ENCODE peak calls at places on chromosomes 16 and 17, in six cellular contexts. R is cardiac fibroblast, M is AG04450, J is heart right ventricle, W is gastrocnemius medialis, U is AG10803. H is an unnamed sample.
A peak's percentile ranks its signal among the peaks of the same experiment; 100 is the strongest.

GRCh38 chr17:17871913-17872312 is 35.1 kb upstream of the SREBF1 start:
- DNase-seq in R (no peak), M (no peak), J (no peak), W (no peak), U (no peak), H (no peak)

GRCh38 chr17:68431661-68432071 is 25.6 kb downstream of the WIPI1 start:
- DNase-seq in R (peak; percentile 50), M (no peak), J (no peak), W (no peak), U (no peak), H (peak; percentile 43)

GRCh38 chr17:73455050-73455687 is 143.4 kb upstream of the CDC42EP4 start:
- DNase-seq in R (no peak), M (no peak), J (no peak), W (no peak), U (no peak), H (no peak)

GRCh38 chr16:58306327-58306726 is 11.5 kb upstream of the PRSS54 start:
- DNase-seq in R (peak; percentile 59), M (no peak), J (no peak), W (no peak), U (peak; percentile 19), H (no peak)

GRCh38 chr17:65442250-65442649 is 119.2 kb downstream of the AXIN2 start:
- DNase-seq in R (no peak), M (no peak), J (no peak), W (no peak), U (no peak), H (no peak)

GRCh38 chr16:89049484-89050118 is 44.1 kb upstream of the ACSF3 start:
- DNase-seq in R (no peak), M (no peak), J (no peak), W (no peak), U (peak; percentile 13), H (no peak)

GRCh38 chr17:28949185-28950016 is 1.9 kb downstream of the PHF12 start:
- DNase-seq in R (peak; percentile 64), M (no peak), J (peak; percentile 65), W (peak; percentile 64), U (peak; percentile 52), H (no peak)

GRCh38 chr17:17783825-17784598 is 52.8 kb downstream of the SREBF1 start:
- DNase-seq in R (peak; percentile 38), M (no peak), J (peak; percentile 68), W (peak; percentile 45), U (peak; percentile 39), H (no peak)

GRCh38 chr16:29850998-29851397 is 12.0 kb downstream of the CDIPT start:
- DNase-seq in R (no peak), M (no peak), J (no peak), W (no peak), U (no peak), H (no peak)

GRCh38 chr16:15897834-15898254 is 9.4 kb upstream of the CEP20 start:
- DNase-seq in R (no peak), M (no peak), J (no peak), W (no peak), U (peak; percentile 65), H (no peak)

GRCh38 chr17:51537996-51538550 is 277.7 kb downstream of the UTP18 start:
- DNase-seq in R (no peak), M (no peak), J (no peak), W (no peak), U (no peak), H (peak; percentile 20)

GRCh38 chr16:66222756-66223155 is 143.7 kb upstream of the CDH5 start:
- DNase-seq in R (no peak), M (no peak), J (no peak), W (no peak), U (no peak), H (no peak)

GRCh38 chr16:89922477-89922883 is 662 bp upstream of the TUBB3 start:
- DNase-seq in R (peak; percentile 96), M (peak; percentile 72), J (peak; percentile 80), W (no peak), U (peak; percentile 90), H (no peak)

GRCh38 chr17:64320613-64321553 is 57.8 kb upstream of the TEX2 start:
- DNase-seq in R (peak; percentile 94), M (peak; percentile 30), J (peak; percentile 76), W (peak; percentile 36), U (peak; percentile 65), H (peak; percentile 63)

GRCh38 chr17:77326636-77327035 is 185.9 kb downstream of the SEC14L1 start:
- DNase-seq in R (no peak), M (no peak), J (no peak), W (no peak), U (no peak), H (no peak)

GRCh38 chr16:88917146-88917914 is 50.9 kb upstream of the PABPN1L start:
- DNase-seq in R (no peak), M (no peak), J (no peak), W (no peak), U (no peak), H (no peak)

GRCh38 chr17:1931759-1932579 is 93.2 kb downstream of the RTN4RL1 start:
- DNase-seq in R (no peak), M (no peak), J (peak; percentile 25), W (peak; percentile 58), U (no peak), H (no peak)
- TF ChIP-seq CTCF in R (no peak), M (no peak), J (no peak), W (no peak), U (no peak), H (no peak)

GRCh38 chr17:33964344-33964979 is 290.6 kb upstream of the CCL2 start:
- DNase-seq in R (no peak), M (no peak), J (no peak), W (no peak), U (no peak), H (no peak)
- TF ChIP-seq CTCF in R (no peak), M (no peak), J (no peak), W (no peak), U (no peak), H (no peak)

GRCh38 chr16:80948886-80949502 is 57.7 kb downstream of the CMC2 start:
- DNase-seq in R (peak; percentile 83), M (no peak), J (peak; percentile 24), W (no peak), U (peak; percentile 47), H (no peak)
- TF ChIP-seq CTCF in R (peak; percentile 82), M (peak; percentile 58), J (peak; percentile 39), W (peak; percentile 33), U (peak; percentile 61), H (peak; percentile 46)

DNA sequence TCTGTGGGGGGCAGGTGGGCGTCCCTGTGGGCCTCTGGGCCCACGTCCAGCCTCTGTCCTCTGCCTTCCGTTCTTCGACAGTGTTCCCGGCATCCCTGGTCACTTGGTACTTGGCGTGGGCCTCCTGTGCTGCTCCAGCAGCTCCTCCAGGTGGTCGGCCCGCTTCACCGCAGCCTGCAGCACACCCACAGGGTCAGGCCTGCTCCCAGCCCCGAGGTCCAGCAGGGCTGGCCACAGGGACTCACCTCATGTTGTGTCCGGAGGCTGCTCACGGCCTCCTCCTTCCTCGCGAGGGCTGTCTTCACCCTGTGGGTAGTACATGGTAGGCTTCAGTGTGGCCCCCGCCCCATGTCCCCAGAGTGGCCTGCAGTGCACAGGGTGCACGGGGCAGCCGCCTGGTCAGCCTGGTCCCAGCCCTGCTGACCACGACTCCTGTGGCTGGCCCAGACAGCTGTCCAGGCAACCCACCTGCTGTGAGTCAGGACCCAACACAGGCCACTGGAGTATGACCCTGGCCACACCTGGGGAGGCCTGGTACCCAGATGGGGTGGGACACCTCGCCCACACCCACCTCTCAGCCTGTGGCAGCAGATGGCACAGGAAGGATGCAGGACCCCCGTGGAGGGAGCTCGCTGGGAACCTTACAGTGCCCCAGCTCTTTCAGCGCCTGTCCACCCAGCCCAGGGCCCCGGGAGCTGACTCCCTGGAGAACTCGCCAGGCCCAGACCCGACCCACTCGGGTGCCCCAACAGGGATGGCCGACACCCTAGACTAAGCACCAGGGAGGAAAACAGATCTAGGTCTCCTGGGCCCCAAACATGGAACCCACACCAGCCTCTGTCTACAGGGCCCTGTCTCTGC is 23.9 kb upstream of the AATK start:
- DNase-seq in R (no peak), M (no peak), J (no peak), W (no peak), U (no peak), H (no peak)
- TF ChIP-seq CTCF in R (no peak), M (no peak), J (no peak), W (no peak), U (no peak), H (peak; percentile 53)

GRCh38 chr17:31916496-31917064 is 15.1 kb upstream of the UTP6 start:
- DNase-seq in R (no peak), M (no peak), J (no peak), W (no peak), U (no peak), H (no peak)
- TF ChIP-seq CTCF in R (no peak), M (no peak), J (no peak), W (no peak), U (no peak), H (no peak)

GRCh38 chr16:13425840-13426239 is 494.1 kb upstream of the ERCC4 start:
- DNase-seq in R (no peak), M (no peak), J (no peak), W (no peak), U (no peak), H (no peak)

GRCh38 chr16:13427943-13428342 is 492.0 kb upstream of the ERCC4 start:
- DNase-seq in R (no peak), M (no peak), J (no peak), W (no peak), U (no peak), H (no peak)

GRCh38 chr16:13429411-13429810 is 490.5 kb upstream of the ERCC4 start:
- DNase-seq in R (no peak), M (no peak), J (no peak), W (no peak), U (peak; percentile 42), H (no peak)

GRCh38 chr16:13426736-13427135 is 493.2 kb upstream of the ERCC4 start:
- DNase-seq in R (no peak), M (no peak), J (no peak), W (no peak), U (no peak), H (no peak)

GRCh38 chr16:13426279-13426678 is 493.7 kb upstream of the ERCC4 start:
- DNase-seq in R (no peak), M (no peak), J (no peak), W (no peak), U (no peak), H (no peak)
- TF ChIP-seq CTCF in R (no peak), M (no peak), J (no peak), W (no peak), U (no peak), H (peak; percentile 51)